ENCODE peak calls at places on chromosomes 6 and 20, in seven cellular contexts. P, S, C, W, Q, B and R are unnamed samples.

GRCh38 chr6:45942953-45943352 is 72.7 kb downstream of the CLIC5 start:
- DNase-seq in W (no peak), P (no peak), Q (no peak), S (no peak), B (no peak), C (no peak), R (no peak)

GRCh38 chr20:22684072-22684762 is 99.8 kb upstream of the FOXA2 start:
- DNase-seq in P (peak), S (peak), C (peak), B (peak), W (peak), Q (no peak), R (peak)

GRCh38 chr20:10516529-10516928 is 81.4 kb downstream of the SLX4IP start:
- DNase-seq in B (no peak), C (no peak), Q (no peak), P (no peak), S (no peak), W (no peak), R (no peak)

GRCh38 chr6:52063584-52064400 is 23.6 kb downstream of the PKHD1 start:
- DNase-seq in Q (no peak), P (peak), C (peak), W (peak), B (no peak), S (peak), R (peak)

GRCh38 chr6:56771929-56772607 is 129.4 kb upstream of the DST start:
- DNase-seq in S (no peak), C (no peak), W (no peak), Q (no peak), B (no peak), P (no peak), R (no peak)

GRCh38 chr20:47704746-47705496 is 80.4 kb downstream of the SULF2 start:
- DNase-seq in S (no peak), P (no peak), W (no peak), C (no peak), Q (peak), B (no peak), R (no peak)

GRCh38 chr20:46954490-46955038 is 59.9 kb downstream of the EYA2 start:
- DNase-seq in C (no peak), B (no peak), W (no peak), S (no peak), Q (no peak), P (peak), R (no peak)

GRCh38 chr20:49948809-49949507 is 12.8 kb downstream of the RNF114 start:
- DNase-seq in Q (no peak), B (no peak), C (no peak), S (no peak), P (no peak), W (no peak), R (no peak)

GRCh38 chr6:1552296-1552761 is 57.4 kb upstream of the FOXC1 start:
- DNase-seq in S (no peak), B (no peak), P (peak), Q (no peak), C (peak), W (no peak), R (no peak)

GRCh38 chr6:170111816-170112582 is 178.9 kb downstream of the DLL1 start:
- DNase-seq in Q (peak), P (no peak), B (no peak), S (peak), C (no peak), W (no peak), R (no peak)

GRCh38 chr6:34475167-34476047 is 9.5 kb downstream of the PACSIN1 start:
- DNase-seq in Q (no peak), S (no peak), C (no peak), P (peak), B (no peak), W (no peak), R (no peak)

GRCh38 chr20:43949741-43950618 is 35.3 kb downstream of the TOX2 start:
- DNase-seq in Q (no peak), W (peak), S (peak), P (peak), C (no peak), B (no peak), R (no peak)

GRCh38 chr6:41439524-41440418 is 104.4 kb downstream of the NCR2 start:
- DNase-seq in P (no peak), S (no peak), Q (no peak), B (no peak), C (no peak), W (no peak), R (no peak)

GRCh38 chr6:15017251-15017650 is 228.6 kb upstream of the JARID2 start:
- DNase-seq in Q (peak), W (no peak), C (peak), P (no peak), B (peak), S (no peak), R (no peak)

GRCh38 chr6:138971601-138972000 is 16.5 kb downstream of the REPS1 start:
- DNase-seq in C (no peak), S (no peak), P (no peak), B (no peak), W (no peak), Q (no peak), R (no peak)

GRCh38 chr6:38957426-38957825 is 91.2 kb upstream of the GLP1R start:
- DNase-seq in C (no peak), Q (no peak), W (no peak), P (no peak), S (no peak), B (no peak), R (no peak)

GRCh38 chr20:51500311-51500710 is 42.2 kb downstream of the NFATC2 start:
- DNase-seq in C (no peak), P (no peak), W (no peak), S (no peak), B (no peak), Q (no peak), R (no peak)

GRCh38 chr6:166656269-166657206 is 29.5 kb upstream of the RPS6KA2 start:
- DNase-seq in Q (peak), P (no peak), W (no peak), S (no peak), C (no peak), B (no peak), R (no peak)

GRCh38 chr6:80214436-80215022 is 108.1 kb downstream of the BCKDHB start:
- DNase-seq in Q (no peak), P (peak), C (peak), W (no peak), S (no peak), B (peak), R (peak)

GRCh38 chr6:105902401-105903031 is 183.6 kb upstream of the PRDM1 start:
- DNase-seq in C (no peak), W (no peak), Q (no peak), P (no peak), B (no peak), S (no peak), R (no peak)

GRCh38 chr6:150200428-150201105 is 57.7 kb downstream of the PPP1R14C start:
- DNase-seq in S (no peak), P (no peak), C (no peak), Q (no peak), B (no peak), W (no peak), R (no peak)

GRCh38 chr6:107698146-107698545 is 126.0 kb downstream of the SCML4 start:
- DNase-seq in B (no peak), P (peak), W (no peak), C (no peak), Q (no peak), S (no peak), R (no peak)

GRCh38 chr6:31158863-31159855 is 770 bp downstream of the TCF19 start:
- DNase-seq in W (no peak), S (peak), Q (no peak), C (no peak), B (peak), P (no peak), R (no peak)

GRCh38 chr6:166620478-166621113 is 6.5 kb downstream of the RPS6KA2 start:
- DNase-seq in Q (no peak), P (no peak), S (peak), B (no peak), W (no peak), C (no peak), R (no peak)

GRCh38 chr6:63783096-63783495 is 147.5 kb downstream of the PHF3 start:
- DNase-seq in W (no peak), B (no peak), Q (no peak), S (no peak), P (no peak), C (no peak), R (no peak)

GRCh38 chr20:8388707-8389106 is 256.6 kb downstream of the PLCB1 start:
- DNase-seq in B (no peak), C (no peak), Q (no peak), P (no peak), S (no peak), W (no peak), R (no peak)